ENCODE peak calls at places on chromosomes 11 and 22, in four cellular contexts. F is astrocyte, M is heart left ventricle, Y is upper lobe of right lung. H is an unnamed sample.

GRCh38 chr11:114082415-114082748 is 22.9 kb downstream of the ZBTB16 start:
- DNase-seq in F (no peak), M (no peak), Y (no peak), H (no peak)

GRCh38 chr11:110850846-110851245 is 138.6 kb upstream of the ARHGAP20 start:
- DNase-seq in F (peak), M (no peak), Y (no peak), H (no peak)

GRCh38 chr11:266676-267439 is 11.3 kb upstream of the NLRP6 start:
- DNase-seq in F (no peak), M (no peak), Y (no peak), H (no peak)

GRCh38 chr11:36013950-36014349 is 70.1 kb downstream of the LDLRAD3 start:
- DNase-seq in F (no peak), M (no peak), Y (no peak), H (no peak)

GRCh38 chr11:93122535-93122934 is 75.3 kb downstream of the SLC36A4 start:
- DNase-seq in F (no peak), M (no peak), Y (no peak), H (no peak)

GRCh38 chr11:75949023-75949672 is 134.1 kb downstream of the UVRAG start:
- DNase-seq in F (no peak), M (no peak), Y (no peak), H (no peak)

GRCh38 chr22:22810018-22810427 is 77.6 kb upstream of the IGLL5 start:
- DNase-seq in F (peak), M (peak), Y (peak), H (no peak)

GRCh38 chr11:8387693-8388092 is 124.0 kb upstream of the LMO1 start:
- DNase-seq in F (no peak), M (no peak), Y (no peak), H (no peak)

GRCh38 chr11:73361953-73362776 is 14.0 kb upstream of the RELT start:
- DNase-seq in F (no peak), M (no peak), Y (no peak), H (no peak)

DNA sequence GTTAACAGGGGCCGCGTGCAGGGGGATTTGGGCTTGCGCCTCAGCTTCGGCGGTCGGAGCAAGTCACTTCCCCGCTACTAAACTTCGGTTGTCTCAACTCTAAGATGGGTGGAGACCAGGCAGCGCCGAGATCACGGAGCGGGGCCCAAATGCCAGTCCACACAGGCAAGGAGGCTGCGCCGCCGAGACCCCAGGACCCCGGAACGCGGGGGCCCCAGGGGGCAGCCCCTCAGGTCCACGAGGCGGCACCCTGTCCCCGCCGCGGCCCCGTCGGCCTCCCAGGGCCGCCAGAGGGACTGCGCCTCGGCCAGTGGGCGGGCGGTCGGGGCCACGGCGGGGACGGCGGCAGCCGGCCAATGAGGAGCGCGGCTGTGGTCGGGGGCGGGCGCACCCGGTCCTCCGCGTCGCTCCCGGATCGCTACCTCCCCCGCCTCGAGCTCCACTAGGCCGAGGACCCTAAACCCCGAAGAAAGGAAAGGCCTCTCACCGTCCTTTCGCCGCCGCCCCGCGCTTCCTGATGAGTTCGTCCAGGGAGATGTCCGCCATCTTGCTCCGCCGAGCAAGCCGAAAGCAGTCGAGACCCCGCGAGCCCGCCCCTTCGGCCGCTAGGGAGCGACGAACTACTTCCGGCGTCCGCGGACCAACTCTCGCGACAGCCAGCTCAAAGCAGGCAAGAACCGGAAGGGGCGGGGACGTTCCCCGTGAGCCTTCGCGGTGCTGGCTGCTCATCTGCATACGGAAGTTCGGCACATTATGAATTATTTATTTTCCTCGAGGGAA is at the start of gene POLDIP3:
- DNase-seq in F (peak), M (peak), Y (peak), H (peak)
- TF ChIP-seq CTCF in F (no peak), M (no peak), Y (no peak), H (peak)

DNA sequence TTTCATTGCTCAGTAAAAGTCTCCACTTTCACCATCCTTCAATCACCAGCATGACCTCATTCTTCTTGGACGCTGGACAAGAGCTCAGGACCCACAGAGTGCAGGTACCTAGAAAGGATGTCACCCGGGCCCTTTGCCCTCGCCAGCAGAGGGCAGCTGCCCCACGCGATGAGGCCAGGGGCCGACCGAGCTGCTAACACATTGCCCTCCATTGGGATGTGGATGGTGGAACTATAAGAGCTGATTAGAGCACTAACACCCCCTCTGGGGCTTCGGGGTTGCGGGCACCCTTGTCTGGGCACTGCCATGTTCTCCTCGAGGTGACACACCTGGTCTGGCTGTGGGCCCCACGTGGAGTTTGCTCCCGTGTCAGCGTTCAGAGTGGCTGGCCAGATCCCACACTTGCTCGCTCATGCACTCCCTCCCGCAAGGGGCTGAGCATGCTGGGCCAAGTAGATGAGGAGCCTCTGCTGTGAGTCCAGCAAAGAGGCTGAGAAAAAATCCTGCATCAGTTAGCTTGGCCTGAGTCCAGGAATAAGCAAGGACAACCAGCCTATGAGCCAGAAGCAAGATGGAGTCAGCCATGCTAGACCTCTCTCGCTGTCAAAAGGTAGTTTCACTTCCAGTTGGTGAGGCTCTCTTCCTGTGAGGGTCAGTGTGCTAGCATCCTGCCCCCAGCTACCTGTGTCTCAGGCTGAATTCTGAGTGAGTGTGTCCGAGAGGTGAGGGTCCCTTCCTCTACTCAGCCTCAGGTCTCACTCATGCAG is 9.8 kb downstream of the KRTAP5-6 start:
- DNase-seq in F (no peak), M (no peak), Y (no peak), H (no peak)
- TF ChIP-seq CTCF in F (no peak), M (peak), Y (peak), H (no peak)

DNA sequence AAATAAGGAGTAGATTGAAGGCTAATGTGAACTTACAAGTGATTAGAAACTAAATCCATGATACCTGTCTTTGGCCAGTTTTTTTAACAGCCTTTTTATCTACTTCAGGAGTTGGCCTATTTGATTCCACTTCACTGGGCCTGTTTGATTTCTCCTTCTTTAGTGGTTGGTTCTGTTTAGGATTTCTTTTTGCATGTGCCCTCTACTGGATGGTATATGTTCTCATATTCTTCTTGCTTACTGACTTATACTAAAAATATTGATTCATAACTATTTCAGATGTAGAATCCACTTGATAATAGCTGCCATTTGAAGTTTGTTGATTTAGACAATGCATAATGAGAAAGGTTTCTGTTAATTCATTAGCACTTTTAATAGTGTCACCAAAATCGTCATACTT is 53.9 kb downstream of the USP47 start:
- DNase-seq in F (no peak), M (no peak), Y (no peak), H (no peak)
- TF ChIP-seq CTCF in F (no peak), M (peak), Y (no peak), H (peak)

GRCh38 chr11:125123947-125124633 is 12.7 kb upstream of the TMEM218 start:
- DNase-seq in F (peak), M (peak), Y (peak), H (no peak)
- TF ChIP-seq CTCF in F (peak), M (peak), Y (peak), H (peak)

H was measured in LNCaP clone FGC.